ENCODE peak calls at places on chromosomes 2 and 18, in four cellular contexts. S is GM12878, M is K562, G is HepG2. D is an unnamed sample.

GRCh38 chr18:35641916-35642315 is 60.4 kb downstream of the GALNT1 start:
- DNase-seq in S (no peak), M (no peak), G (no peak), D (no peak)

GRCh38 chr2:26270363-26270762 is 25.6 kb downstream of the HADHB start:
- DNase-seq in S (no peak), M (no peak), G (no peak), D (no peak)

GRCh38 chr2:165113414-165113813 is 90.4 kb downstream of the SCN3A start:
- DNase-seq in S (no peak), M (no peak), G (no peak), D (no peak)

GRCh38 chr18:41073372-41073954 is 881.6 kb upstream of the PIK3C3 start:
- DNase-seq in S (no peak), M (no peak), G (no peak), D (no peak)

GRCh38 chr2:18630101-18630500 is 40.7 kb upstream of the NT5C1B start:
- DNase-seq in S (no peak), M (no peak), G (no peak), D (no peak)

GRCh38 chr18:26863921-26864497 is 1.5 kb downstream of the AQP4 start:
- DNase-seq in S (no peak), M (no peak), G (no peak), D (no peak)

GRCh38 chr2:11976090-11976489 is 229.7 kb downstream of the LPIN1 start:
- DNase-seq in S (no peak), M (no peak), G (no peak), D (no peak)

GRCh38 chr2:8926356-8926755 is 77.1 kb downstream of the MBOAT2 start:
- DNase-seq in S (no peak), M (no peak), G (peak), D (no peak)

GRCh38 chr18:34848156-34848555 is 138.1 kb downstream of the DTNA start:
- DNase-seq in S (no peak), M (no peak), G (no peak), D (no peak)

GRCh38 chr2:19131871-19132270 is 226.6 kb downstream of the OSR1 start:
- DNase-seq in S (no peak), M (no peak), G (no peak), D (no peak)

GRCh38 chr2:95573866-95574265 is 17.9 kb upstream of the TRIM43 start:
- DNase-seq in S (no peak), M (no peak), G (no peak), D (no peak)

GRCh38 chr2:81304154-81304830 is 999.7 kb upstream of the LRRTM1 start:
- DNase-seq in S (no peak), M (no peak), G (no peak), D (no peak)

GRCh38 chr18:2111456-2111855 is 459.8 kb downstream of the METTL4 start:
- DNase-seq in S (no peak), M (no peak), G (no peak), D (no peak)

GRCh38 chr18:77131100-77131651 is 1.4 kb downstream of the MBP start:
- DNase-seq in S (no peak), M (no peak), G (no peak), D (no peak)

GRCh38 chr2:215746507-215747243 is 266.7 kb downstream of the MREG start:
- DNase-seq in S (no peak), M (no peak), G (no peak), D (no peak)

GRCh38 chr2:28927878-28928277 is 33.4 kb downstream of the WDR43 start:
- DNase-seq in S (no peak), M (no peak), G (no peak), D (no peak)
- TF ChIP-seq FOXK2 in S (no peak), M (no peak), G (no peak), D (no peak)

GRCh38 chr2:172250801-172251200 is 148.1 kb upstream of the DLX2 start:
- DNase-seq in S (no peak), M (no peak), G (no peak), D (no peak)

GRCh38 chr2:172251231-172251630 is 148.5 kb upstream of the DLX2 start:
- DNase-seq in S (no peak), M (no peak), G (no peak), D (no peak)

GRCh38 chr2:172248381-172249173 is 145.9 kb upstream of the DLX2 start:
- DNase-seq in S (no peak), M (no peak), G (no peak), D (no peak)

GRCh38 chr2:172249986-172250385 is 147.3 kb upstream of the DLX2 start:
- DNase-seq in S (no peak), M (no peak), G (no peak), D (no peak)

DNA sequence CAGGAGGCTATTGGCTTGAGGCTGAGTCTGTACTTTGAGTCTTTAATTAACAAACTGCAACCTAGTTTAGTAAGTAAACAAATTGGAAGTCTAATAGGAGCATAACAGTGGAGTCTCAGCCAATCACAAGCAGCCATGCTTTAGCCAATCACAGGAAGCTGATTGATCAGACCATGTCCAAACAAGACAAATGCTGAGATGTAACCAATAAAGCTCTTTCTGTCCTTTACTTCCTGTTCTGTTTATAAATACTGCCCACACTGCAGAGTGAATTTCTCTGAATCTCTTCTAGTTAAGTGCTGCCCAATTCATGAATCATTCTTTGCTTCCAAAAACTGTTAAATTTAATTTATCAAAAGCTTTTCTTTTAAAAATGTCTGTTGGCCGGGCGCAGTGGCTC is 146.6 kb upstream of the DLX2 start:
- DNase-seq in S (no peak), M (no peak), G (no peak), D (no peak)
- TF ChIP-seq FOXK2 in S (no peak), M (no peak), G (no peak), D (no peak)

DNA sequence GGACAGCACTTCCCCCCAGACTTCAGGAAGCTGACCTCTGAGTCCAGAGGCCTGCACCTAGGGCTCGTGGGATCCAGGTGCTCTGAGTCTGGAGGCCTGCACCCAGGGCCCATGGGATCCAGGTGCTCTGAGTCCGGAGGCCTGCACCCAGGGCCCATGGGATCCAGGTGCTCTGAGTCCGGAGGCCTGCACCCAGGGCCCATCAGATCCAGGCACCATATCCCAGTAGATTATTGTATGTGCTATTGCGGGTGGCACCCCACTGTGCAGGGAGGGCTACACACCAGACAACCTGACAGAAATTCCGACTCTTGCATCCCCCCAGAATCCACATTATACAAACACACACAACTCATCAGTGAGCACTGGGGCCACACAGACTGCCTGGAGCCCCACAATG is 515.2 kb downstream of the EIPR1 start:
- DNase-seq in S (no peak), M (no peak), G (no peak), D (no peak)
- TF ChIP-seq FOXK2 in S (no peak), M (no peak), G (no peak), D (no peak)

GRCh38 chr18:45806226-45806625 is 19.2 kb upstream of the SIGLEC15 start:
- DNase-seq in S (no peak), M (no peak), G (no peak), D (no peak)

GRCh38 chr18:45802814-45803492 is 22.5 kb upstream of the SIGLEC15 start:
- DNase-seq in S (no peak), M (no peak), G (no peak), D (no peak)

GRCh38 chr18:45805551-45805950 is 19.9 kb upstream of the SIGLEC15 start:
- DNase-seq in S (no peak), M (no peak), G (no peak), D (no peak)

GRCh38 chr18:45801396-45802004 is 24.0 kb upstream of the SIGLEC15 start:
- DNase-seq in S (no peak), M (no peak), G (no peak), D (no peak)
- TF ChIP-seq FOXK2 in S (no peak), M (no peak), G (no peak), D (no peak)

GRCh38 chr2:130351495-130352125 is 4.2 kb upstream of the PTPN18 start:
- DNase-seq in S (no peak), M (no peak), G (no peak), D (no peak)

GRCh38 chr2:130353291-130354134 is 2.3 kb upstream of the PTPN18 start:
- DNase-seq in S (no peak), M (no peak), G (no peak), D (no peak)

GRCh38 chr2:130355181-130355577 is 677 bp upstream of the PTPN18 start:
- DNase-seq in S (no peak), M (no peak), G (no peak), D (no peak)

GRCh38 chr2:130354135-130354420 is 1.8 kb upstream of the PTPN18 start:
- DNase-seq in S (no peak), M (no peak), G (no peak), D (no peak)

GRCh38 chr2:130352229-130352628 is 3.6 kb upstream of the PTPN18 start:
- DNase-seq in S (no peak), M (no peak), G (no peak), D (no peak)
- TF ChIP-seq FOXK2 in S (no peak), M (no peak), G (no peak), D (no peak)

GRCh38 chr2:1227289-1227900 is 185.9 kb upstream of the TPO start:
- DNase-seq in S (no peak), M (no peak), G (no peak), D (no peak)
- TF ChIP-seq FOXK2 in S (no peak), M (no peak), G (no peak), D (no peak)